ENCODE peak calls at places on chromosome 1, in five cellular contexts. A is GM10248; X is T-helper 2 cell; T is HT1080; Y is central memory CD4-positive, alpha-beta T cell. G is an unnamed sample.

GRCh38 chr1:202553560-202554038 is 156.7 kb downstream of the SYT2 start:
- DNase-seq in A (no peak), X (no peak), Y (no peak), T (no peak), G (no peak)

GRCh38 chr1:32733573-32734321 is 31.2 kb upstream of the SYNC start:
- DNase-seq in X (no peak), T (no peak), A (peak), Y (no peak), G (peak)

GRCh38 chr1:201737350-201738060 is 91.5 kb upstream of the IPO9 start:
- DNase-seq in T (peak), A (no peak), X (no peak), Y (no peak), G (no peak)

GRCh38 chr1:187903223-187903622 is 1074.5 kb downstream of the PLA2G4A start:
- DNase-seq in T (no peak), Y (no peak), X (no peak), A (no peak), G (no peak)

GRCh38 chr1:22271847-22272801 is 129.2 kb upstream of the WNT4 start:
- DNase-seq in T (no peak), X (no peak), A (no peak), Y (no peak), G (no peak)

GRCh38 chr1:1959840-1960479 is 40.9 kb upstream of the TMEM52 start:
- DNase-seq in Y (peak), T (peak), X (peak), A (peak), G (peak)

GRCh38 chr1:97647776-97648175 is 273.1 kb downstream of the DPYD start:
- DNase-seq in X (no peak), Y (no peak), T (peak), A (no peak), G (no peak)

GRCh38 chr1:92711473-92712165 is 73.3 kb downstream of the EVI5 start:
- DNase-seq in A (no peak), Y (no peak), T (no peak), X (no peak), G (no peak)

GRCh38 chr1:182685186-182685585 is 799 bp upstream of the RGS8 start:
- DNase-seq in Y (no peak), T (no peak), A (no peak), X (no peak), G (no peak)